ENCODE peak calls at places on chromosomes 12 and 14, in four cellular contexts. U, I, C and A are unnamed samples.

GRCh38 chr12:122333142-122334087 is 67.1 kb upstream of the VPS33A start:
- DNase-seq in I (no peak), C (no peak), U (no peak), A (no peak)

GRCh38 chr14:94681300-94682060 is 69.3 kb downstream of the SERPINA3 start:
- DNase-seq in U (no peak), C (peak; percentile 50), I (no peak), A (no peak)

GRCh38 chr14:89660183-89660582 is 243.2 kb upstream of the FOXN3 start:
- DNase-seq in U (no peak), C (no peak), I (no peak), A (no peak)

GRCh38 chr12:65667932-65668331 is 156.4 kb upstream of the HMGA2 start:
- DNase-seq in U (no peak), I (no peak), C (no peak), A (no peak)

GRCh38 chr12:95411466-95411865 is 62.5 kb upstream of the METAP2 start:
- DNase-seq in U (no peak), I (no peak), C (no peak), A (no peak)

GRCh38 chr14:73008501-73008900 is 18.4 kb downstream of the ZFYVE1 start:
- DNase-seq in U (no peak), I (no peak), C (no peak), A (no peak)

GRCh38 chr14:105737504-105738246 is 211.3 kb downstream of the TMEM121 start:
- DNase-seq in I (no peak), C (no peak), U (no peak), A (no peak)

GRCh38 chr14:74611672-74612345 is at the start of gene LTBP2:
- DNase-seq in U (no peak), I (peak; percentile 19), C (peak; percentile 66), A (no peak)

GRCh38 chr14:59342516-59343484 is 122.4 kb downstream of the GPR135 start:
- DNase-seq in I (no peak), C (no peak), U (no peak), A (no peak)